ENCODE peak calls at places on chromosomes 7 and 10, in eight cellular contexts. X is mammary epithelial cell, Z is heart left ventricle, I is HCT116, C is endothelial cell of umbilical vein, V is GM12865, Y is foreskin fibroblast, L is A549. F is an unnamed sample.

GRCh38 chr7:25665346-25665745 is 437.1 kb upstream of the NPVF start:
- DNase-seq in X (no peak), Z (no peak), I (no peak), C (no peak), V (no peak), Y (no peak), L (no peak), F (no peak)

GRCh38 chr7:34042406-34042805 is 137.1 kb downstream of the BMPER start:
- DNase-seq in X (no peak), Z (no peak), I (no peak), C (no peak), V (no peak), Y (peak; percentile 67), L (no peak), F (no peak)

GRCh38 chr7:97145068-97145467 is 27.6 kb downstream of the SDHAF3 start:
- DNase-seq in X (peak; percentile 11), Z (no peak), I (no peak), C (peak; percentile 58), V (peak; percentile 32), Y (peak; percentile 43), L (no peak), F (peak; percentile 68)

GRCh38 chr7:113922049-113922448 is 3.2 kb upstream of the PPP1R3A start:
- DNase-seq in X (no peak), Z (no peak), I (no peak), C (no peak), V (no peak), Y (no peak), L (no peak), F (no peak)

GRCh38 chr10:94239696-94240095 is 123.0 kb downstream of the NOC3L start:
- DNase-seq in X (no peak), Z (no peak), I (no peak), C (no peak), V (no peak), Y (no peak), L (no peak), F (no peak)

GRCh38 chr7:226281-226882 is 34.0 kb downstream of the FAM20C start:
- DNase-seq in X (peak; percentile 16), Z (no peak), I (no peak), C (no peak), V (no peak), Y (peak; percentile 67), L (no peak), F (no peak)

GRCh38 chr10:114849674-114850073 is 28.1 kb downstream of the FHIP2A start:
- DNase-seq in X (no peak), Z (no peak), I (no peak), C (no peak), V (no peak), Y (no peak), L (no peak), F (no peak)

GRCh38 chr10:95896066-95896850 is 11.5 kb upstream of the CC2D2B start:
- DNase-seq in X (no peak), Z (no peak), I (no peak), C (no peak), V (no peak), Y (no peak), L (no peak), F (no peak)

GRCh38 chr10:119104653-119105024 is 726 bp downstream of the DENND10 start:
- DNase-seq in X (peak; percentile 13), Z (no peak), I (no peak), C (peak; percentile 50), V (peak; percentile 24), Y (no peak), L (no peak), F (no peak)

GRCh38 chr7:100632951-100633717 is 8.2 kb downstream of the TFR2 start:
- DNase-seq in X (peak; percentile 12), Z (peak; percentile 72), I (no peak), C (no peak), V (peak; percentile 87), Y (peak; percentile 70), L (peak; percentile 90), F (peak; percentile 23)

GRCh38 chr7:71883415-71883814 is 528.7 kb downstream of the CALN1 start:
- DNase-seq in X (no peak), Z (no peak), I (no peak), C (no peak), V (no peak), Y (no peak), L (no peak), F (no peak)

GRCh38 chr7:88480901-88481300 is 174.2 kb upstream of the STEAP4 start:
- DNase-seq in X (no peak), Z (no peak), I (no peak), C (no peak), V (no peak), Y (peak; percentile 2), L (no peak), F (peak; percentile 0)

GRCh38 chr7:46859963-46860475 is 721.9 kb downstream of the TNS3 start:
- DNase-seq in X (peak; percentile 71), Z (no peak), I (no peak), C (peak; percentile 74), V (no peak), Y (peak; percentile 71), L (no peak), F (peak; percentile 74)

GRCh38 chr7:12826079-12826478 is 138.6 kb downstream of the ARL4A start:
- DNase-seq in X (no peak), Z (no peak), I (no peak), C (no peak), V (no peak), Y (no peak), L (no peak), F (no peak)

GRCh38 chr7:156223935-156224334 is 411.7 kb upstream of the SHH start:
- DNase-seq in X (no peak), Z (no peak), I (no peak), C (no peak), V (no peak), Y (no peak), L (no peak), F (no peak)

GRCh38 chr7:2066251-2066919 is 166.4 kb downstream of the MAD1L1 start:
- DNase-seq in X (no peak), Z (no peak), I (no peak), C (no peak), V (peak; percentile 13), Y (peak; percentile 44), L (no peak), F (no peak)

GRCh38 chr10:21184216-21184615 is 287.1 kb upstream of the NEBL start:
- DNase-seq in X (peak; percentile 91), Z (no peak), I (no peak), C (peak; percentile 34), V (no peak), Y (peak; percentile 65), L (no peak), F (peak; percentile 77)

GRCh38 chr7:94547128-94547527 is 37.5 kb downstream of the CASD1 start:
- DNase-seq in X (no peak), Z (no peak), I (no peak), C (peak; percentile 43), V (no peak), Y (peak; percentile 4), L (no peak), F (no peak)

GRCh38 chr7:2567663-2568238 is 9.0 kb downstream of the IQCE start:
- DNase-seq in X (no peak), Z (no peak), I (no peak), C (no peak), V (peak; percentile 47), Y (peak; percentile 81), L (no peak), F (peak; percentile 52)

GRCh38 chr10:18713077-18713476 is 53.8 kb downstream of the ARL5B start:
- DNase-seq in X (peak; percentile 89), Z (no peak), I (no peak), C (no peak), V (no peak), Y (peak; percentile 55), L (peak; percentile 33), F (peak; percentile 80)

GRCh38 chr7:28207486-28208158 is 27.0 kb upstream of the JAZF1 start:
- DNase-seq in X (peak; percentile 74), Z (no peak), I (no peak), C (peak; percentile 78), V (peak; percentile 49), Y (peak; percentile 44), L (no peak), F (peak; percentile 71)

GRCh38 chr7:87106974-87107612 is 45.2 kb upstream of the DMTF1 start:
- DNase-seq in X (no peak), Z (no peak), I (no peak), C (no peak), V (no peak), Y (no peak), L (no peak), F (no peak)

GRCh38 chr10:89684604-89685003 is 16.8 kb upstream of the KIF20B start:
- DNase-seq in X (peak; percentile 34), Z (no peak), I (no peak), C (no peak), V (no peak), Y (peak; percentile 71), L (no peak), F (peak; percentile 74)

GRCh38 chr10:103492655-103493261 is 747 bp upstream of the NEURL1 start:
- DNase-seq in X (no peak), Z (no peak), I (no peak), C (no peak), V (no peak), Y (no peak), L (no peak), F (no peak)
- H3K4me3 ChIP-seq in X (no peak overlapping the region), Z (no peak overlapping the region), I (no peak overlapping the region), C (no peak overlapping the region), V (no peak overlapping the region), Y (no peak overlapping the region), L (no peak overlapping the region), F (no peak overlapping the region)

GRCh38 chr7:41732279-41733062 is 29.6 kb upstream of the INHBA start:
- DNase-seq in X (no peak), Z (no peak), I (peak; percentile 1), C (peak; percentile 33), V (no peak), Y (peak; percentile 47), L (no peak), F (peak; percentile 50)
- TF ChIP-seq CTCF in X (peak; percentile 49), Z (peak; percentile 27), I (peak; percentile 50), C (peak; percentile 5), V (peak; percentile 3), Y (peak; percentile 31), L (peak; percentile 46), F (peak; percentile 35)

DNA sequence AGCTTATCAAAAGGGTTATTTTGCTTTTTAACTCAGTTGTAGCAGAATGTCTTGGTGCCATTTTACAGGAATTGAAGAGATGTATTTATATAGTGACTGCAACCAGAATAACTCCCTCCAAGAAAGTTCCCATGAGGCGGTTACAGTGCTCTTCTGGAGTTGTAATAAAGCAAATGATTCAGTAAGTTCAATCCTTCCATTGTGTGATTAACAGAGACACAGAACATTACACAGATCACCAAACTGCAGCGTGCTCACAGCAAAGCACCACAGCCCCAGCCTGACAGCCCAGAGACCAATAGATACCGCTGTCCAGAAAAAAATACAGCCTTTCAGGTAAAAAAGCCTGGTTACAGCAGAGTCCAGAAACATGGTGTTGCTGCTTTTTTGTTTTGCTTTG is 21.9 kb upstream of the CABCOCO1 start:
- DNase-seq in X (no peak), Z (no peak), I (no peak), C (no peak), V (no peak), Y (no peak), L (no peak), F (no peak)
- H3K4me3 ChIP-seq in X (no peak overlapping the region), Z (no peak overlapping the region), I (no peak overlapping the region), C (no peak overlapping the region), V (no peak overlapping the region), Y (no peak overlapping the region), L (no peak overlapping the region), F (no peak overlapping the region)

DNA sequence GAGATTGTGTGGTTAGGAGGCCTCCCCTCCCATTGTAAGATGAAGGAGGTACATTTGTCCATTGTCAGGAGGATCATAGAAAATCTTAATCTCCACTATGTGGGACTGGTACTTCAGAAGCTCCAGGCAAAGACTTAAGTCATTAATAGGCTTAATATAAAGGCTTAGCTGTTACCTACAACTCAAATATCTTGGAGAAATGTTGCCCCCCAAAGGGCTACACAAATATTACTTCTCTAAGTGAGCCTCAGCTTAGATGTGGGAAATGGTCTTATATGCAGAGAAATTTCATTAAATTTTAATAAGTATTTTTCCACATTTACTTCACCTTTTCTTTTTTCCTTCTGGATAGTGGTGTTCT is 27.2 kb downstream of the TAS2R41 start:
- DNase-seq in X (no peak), Z (no peak), I (no peak), C (peak; percentile 78), V (no peak), Y (peak; percentile 53), L (no peak), F (no peak)
- TF ChIP-seq CTCF in X (no peak), Z (no peak), I (peak; percentile 9), C (peak; percentile 15), V (no peak), Y (no peak), L (no peak), F (no peak)